ENCODE peak calls at places on chromosomes 11 and 22, in six cellular contexts. Z is HFFc6, C is adrenal gland, O is AG10803, F is HFF-Myc, V is heart left ventricle. S is an unnamed sample.
A peak's percentile ranks its signal among the peaks of the same experiment; 100 is the strongest.

GRCh38 chr11:44627911-44628729 is 62.7 kb downstream of the CD82 start:
- DNase-seq in V (peak; percentile 90), C (peak; percentile 92), Z (peak; percentile 3), O (peak; percentile 33), F (peak; percentile 5), S (peak; percentile 82)

GRCh38 chr22:35984183-35984710 is 44.4 kb downstream of the RBFOX2 start:
- DNase-seq in V (no peak), C (no peak), F (no peak), O (peak; percentile 87), Z (no peak), S (no peak)

GRCh38 chr22:27867114-27867957 is 51.7 kb downstream of the PITPNB start:
- DNase-seq in V (no peak), Z (no peak), O (no peak), F (no peak), C (no peak), S (no peak)

GRCh38 chr11:71336176-71336995 is 84.0 kb upstream of the SHANK2 start:
- DNase-seq in F (no peak), V (no peak), O (no peak), Z (no peak), C (no peak), S (no peak)

GRCh38 chr22:26045855-26046254 is 123.4 kb upstream of the SEZ6L start:
- DNase-seq in V (no peak), Z (no peak), C (no peak), F (no peak), O (no peak), S (no peak)

GRCh38 chr11:101848262-101848661 is 66.5 kb upstream of the CEP126 start:
- DNase-seq in F (no peak), Z (no peak), V (no peak), C (no peak), O (peak; percentile 28), S (no peak)

GRCh38 chr11:117180020-117180419 is 1.5 kb downstream of the SIDT2 start:
- DNase-seq in Z (no peak), O (peak; percentile 24), V (no peak), C (no peak), F (no peak), S (no peak)

GRCh38 chr22:26143801-26144325 is 25.4 kb upstream of the SEZ6L start:
- DNase-seq in O (no peak), C (no peak), Z (no peak), V (no peak), F (no peak), S (no peak)

GRCh38 chr11:46200537-46201281 is 76.8 kb upstream of the CREB3L1 start:
- DNase-seq in F (no peak), O (peak; percentile 15), V (no peak), C (peak; percentile 34), Z (peak; percentile 32), S (no peak)

GRCh38 chr11:28017816-28018215 is 90.1 kb downstream of the KIF18A start:
- DNase-seq in O (peak; percentile 59), V (no peak), C (no peak), F (peak; percentile 7), Z (peak; percentile 62), S (no peak)

GRCh38 chr11:23205156-23205871 is 345.0 kb upstream of the CCDC179 start:
- DNase-seq in C (no peak), Z (peak; percentile 18), F (no peak), V (no peak), O (peak; percentile 23), S (no peak)

GRCh38 chr22:44431256-44431655 is 66.8 kb downstream of the RTL6 start:
- DNase-seq in Z (no peak), O (no peak), V (no peak), C (no peak), F (no peak), S (no peak)

GRCh38 chr11:65625628-65626342 is 10.2 kb downstream of the PCNX3 start:
- DNase-seq in F (no peak), C (peak; percentile 57), O (peak; percentile 34), V (peak; percentile 78), Z (no peak), S (peak; percentile 70)

GRCh38 chr22:26892401-26893033 is 235.1 kb downstream of the MIAT start:
- DNase-seq in V (no peak), Z (no peak), C (peak; percentile 71), O (peak; percentile 14), F (no peak), S (no peak)

GRCh38 chr11:27754035-27755017 is 54.1 kb upstream of the BDNF start:
- DNase-seq in F (no peak), Z (no peak), C (peak; percentile 22), O (peak; percentile 34), V (no peak), S (no peak)

GRCh38 chr11:71530602-71531001 is 3.5 kb downstream of the KRTAP5-7 start:
- DNase-seq in Z (no peak), F (no peak), C (no peak), V (no peak), O (no peak), S (no peak)

GRCh38 chr11:75635009-75635909 is 33.6 kb downstream of the MAP6 start:
- DNase-seq in O (peak; percentile 61), Z (no peak), V (peak; percentile 65), C (no peak), F (no peak), S (peak; percentile 23)

GRCh38 chr11:38191101-38191500 is 1593.1 kb upstream of the RAG2 start:
- DNase-seq in F (no peak), Z (no peak), V (no peak), O (no peak), C (no peak), S (no peak)

GRCh38 chr11:9825315-9825714 is 161.4 kb downstream of the SWAP70 start:
- DNase-seq in Z (peak; percentile 59), O (peak; percentile 84), V (no peak), F (no peak), C (no peak), S (no peak)

GRCh38 chr11:115333106-115333505 is 171.1 kb downstream of the CADM1 start:
- DNase-seq in C (no peak), Z (no peak), V (no peak), F (no peak), O (peak; percentile 29), S (no peak)

GRCh38 chr11:131465746-131466145 is 95.3 kb downstream of the NTM start:
- DNase-seq in O (no peak), C (no peak), Z (no peak), V (no peak), F (peak; percentile 1), S (no peak)
- TF ChIP-seq CTCF in O (no peak), C (no peak), Z (no peak), V (no peak), F (no peak), S (no peak)

DNA sequence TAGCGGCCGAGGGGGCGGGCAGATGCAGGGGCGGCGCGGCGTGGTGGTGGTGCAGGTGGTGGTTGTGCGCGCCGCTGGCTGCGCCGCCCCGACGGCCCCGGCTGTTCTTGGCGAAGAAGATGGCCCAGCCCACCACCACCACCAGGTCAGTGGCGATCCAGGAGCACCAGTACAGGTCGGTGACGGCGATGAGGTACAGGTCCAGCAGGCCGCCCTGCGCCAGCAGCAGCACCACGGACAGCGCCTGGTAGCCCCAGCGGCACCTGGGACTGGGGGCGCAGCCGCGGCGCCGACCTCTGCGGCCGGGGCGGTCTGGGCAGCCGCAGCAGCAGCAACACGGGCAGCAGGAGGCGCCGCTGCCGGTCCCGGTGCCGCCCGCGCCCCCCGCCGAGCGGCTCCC is 879 bp downstream of the TMEM121B start:
- DNase-seq in V (peak; percentile 77), F (no peak), Z (no peak), O (peak; percentile 19), C (peak; percentile 57), S (peak; percentile 55)
- TF ChIP-seq CTCF in V (no peak), F (no peak), Z (no peak), O (no peak), C (no peak), S (no peak)

GRCh38 chr11:69644962-69645675 is 4.2 kb downstream of the CCND1 start:
- DNase-seq in C (no peak), V (no peak), O (no peak), Z (no peak), F (no peak), S (no peak)

GRCh38 chr11:69643646-69644045 is 2.7 kb downstream of the CCND1 start:
- DNase-seq in F (no peak), C (no peak), O (no peak), V (no peak), Z (no peak), S (no peak)

GRCh38 chr11:69645801-69646492 is 5.0 kb downstream of the CCND1 start:
- DNase-seq in C (no peak), Z (no peak), F (no peak), O (no peak), V (no peak), S (no peak)

GRCh38 chr11:69642913-69643632 is 2.1 kb downstream of the CCND1 start:
- DNase-seq in V (peak; percentile 91), C (peak; percentile 73), F (no peak), O (peak; percentile 77), Z (no peak), S (peak; percentile 82)

DNA sequence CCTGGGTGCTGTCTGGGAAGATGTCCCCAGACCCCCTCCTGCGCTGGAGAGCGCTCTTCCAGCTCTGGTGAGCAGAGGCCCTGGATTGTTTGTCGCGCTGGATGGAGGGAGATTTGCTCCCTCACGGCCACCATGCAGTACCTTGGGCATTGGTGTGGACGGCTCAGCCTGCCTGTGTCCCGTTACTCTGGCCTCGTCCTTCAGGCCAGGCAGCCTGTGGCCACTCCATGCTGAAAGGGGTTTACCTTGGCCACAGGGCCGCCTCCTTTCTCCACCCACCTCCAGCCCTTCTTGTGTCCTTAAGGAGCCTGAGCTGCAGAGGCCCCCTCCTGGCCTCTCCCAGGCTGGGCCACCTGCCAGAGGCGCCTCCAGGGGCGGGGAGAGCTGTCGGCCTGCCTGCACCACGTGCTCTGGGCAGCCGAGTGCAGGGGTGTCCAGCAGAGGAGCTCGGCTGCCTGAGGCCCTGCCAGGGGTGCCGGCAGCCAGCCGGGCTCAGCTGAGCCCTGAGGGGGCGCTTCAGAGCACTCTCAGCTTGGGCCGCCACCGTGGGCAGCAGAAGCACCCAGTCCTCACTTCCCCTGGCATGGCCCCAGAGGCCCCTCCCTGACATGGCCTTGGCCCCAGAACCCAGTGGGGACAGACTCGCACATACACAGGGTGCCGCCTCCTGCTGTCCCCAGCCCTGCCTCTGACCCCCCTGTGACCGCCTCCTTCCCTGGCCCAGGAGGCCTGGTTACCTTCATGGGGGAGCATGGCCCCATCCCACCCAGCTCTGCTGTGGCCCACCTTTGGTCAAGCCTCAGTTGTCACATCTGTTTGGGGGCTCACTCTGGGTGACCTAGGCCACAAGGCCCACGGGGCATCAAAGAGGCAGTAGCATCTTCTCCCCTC is 3.4 kb downstream of the CCND1 start:
- DNase-seq in C (peak; percentile 92), O (peak; percentile 89), Z (peak; percentile 94), F (no peak), V (peak; percentile 93), S (peak; percentile 82)
- TF ChIP-seq CTCF in C (peak; percentile 48), O (peak; percentile 41), Z (peak; percentile 75), F (no peak), V (no peak), S (peak; percentile 63)

DNA sequence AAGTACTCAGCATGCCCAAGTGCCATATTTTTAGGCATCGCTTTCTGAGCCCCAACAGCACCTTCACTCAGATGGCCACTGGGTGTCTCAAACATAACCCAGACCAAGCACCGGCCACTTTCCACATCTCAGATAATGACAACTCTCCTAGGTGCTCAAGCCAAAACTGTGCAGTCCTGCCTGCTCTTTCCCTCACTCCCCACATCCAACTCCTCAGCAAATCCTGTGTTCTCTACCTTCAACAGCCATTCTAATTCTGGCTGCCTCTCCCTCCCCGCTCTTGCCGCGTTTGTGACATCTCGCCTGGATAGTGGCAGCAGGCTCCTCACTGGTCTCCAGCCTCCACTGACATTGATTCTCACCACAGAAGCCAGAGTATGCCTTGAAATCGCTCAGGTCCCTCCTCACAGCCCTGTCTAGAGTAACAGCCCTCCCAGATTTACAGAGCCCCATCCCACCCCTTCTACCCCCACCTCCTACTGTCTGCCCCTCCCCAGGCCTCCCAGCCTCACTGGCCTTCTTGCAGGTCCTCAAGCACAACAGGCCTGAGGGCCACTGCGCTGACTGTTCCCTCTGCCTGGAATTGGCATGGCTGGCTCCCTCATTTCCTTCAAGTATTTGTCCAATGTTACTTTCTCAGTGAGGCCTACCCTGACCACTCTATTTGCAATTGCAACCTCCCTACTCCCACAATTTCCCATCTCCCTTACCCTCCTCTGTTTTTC is 1.3 kb upstream of the PHETA2 start:
- DNase-seq in O (no peak), V (peak; percentile 52), C (no peak), Z (no peak), F (no peak), S (no peak)
- TF ChIP-seq CTCF in O (no peak), V (no peak), C (no peak), Z (peak; percentile 44), F (no peak), S (peak; percentile 25)

S was measured in left ventricle myocardium inferior.